ENCODE peak calls at places on chromosomes 4 and X, in six cellular contexts. Z is IMR-90, W is H9, P is H1, O is neuronal stem cell, Y is trophoblast cell. M is an unnamed sample.

GRCh38 chr4:150136036-150136435 is 57.8 kb downstream of the DCLK2 start:
- DNase-seq in O (no peak), W (no peak), Y (no peak), Z (peak; percentile 72), P (no peak), M (peak; percentile 72)

GRCh38 chr4:866068-866760 is 40.3 kb upstream of the CPLX1 start:
- DNase-seq in O (no peak), Z (no peak), P (no peak), Y (no peak), W (no peak), M (no peak)

GRCh38 chr4:30840571-30840970 is 120.4 kb downstream of the PCDH7 start:
- DNase-seq in Z (peak; percentile 59), P (no peak), Y (no peak), O (no peak), W (no peak), M (peak; percentile 50)

GRCh38 chrX:45445745-45446412 is 245.2 kb upstream of the DIPK2B start:
- DNase-seq in Z (peak; percentile 76), Y (peak; percentile 10), P (no peak), O (no peak), W (no peak), M (peak; percentile 77)

GRCh38 chr4:13907255-13907751 is 279.8 kb upstream of the BOD1L1 start:
- DNase-seq in W (no peak), P (no peak), O (no peak), Y (peak; percentile 73), Z (peak; percentile 99), M (peak; percentile 96)

GRCh38 chrX:79452879-79453278 is 85.7 kb upstream of the ITM2A start:
- DNase-seq in Y (no peak), P (no peak), W (no peak), O (no peak), Z (no peak), M (no peak)

GRCh38 chr4:150971901-150972300 is 43.2 kb downstream of the LRBA start:
- DNase-seq in P (no peak), O (no peak), W (no peak), Z (no peak), Y (no peak), M (no peak)

GRCh38 chrX:40008841-40009461 is 88.8 kb downstream of the BCOR start:
- DNase-seq in W (peak; percentile 75), O (no peak), Y (peak; percentile 60), Z (no peak), P (no peak), M (peak; percentile 64)

GRCh38 chrX:19899234-19899788 is 11.9 kb upstream of the SH3KBP1 start:
- DNase-seq in O (no peak), Y (no peak), Z (no peak), P (no peak), W (no peak), M (no peak)

GRCh38 chr4:3868146-3868840 is 102.1 kb downstream of the ADRA2C start:
- DNase-seq in Y (peak; percentile 82), P (no peak), O (peak; percentile 46), Z (peak; percentile 20), W (peak; percentile 77), M (no peak)

GRCh38 chr4:1713003-1713397 is 881 bp upstream of the SLBP start:
- DNase-seq in Y (no peak), Z (no peak), P (no peak), O (no peak), W (no peak), M (no peak)

GRCh38 chr4:40702137-40702799 is 47.5 kb upstream of the NSUN7 start:
- DNase-seq in Y (peak; percentile 56), P (no peak), O (no peak), Z (no peak), W (no peak), M (no peak)

GRCh38 chrX:38233891-38234807 is 13.5 kb upstream of the SRPX start:
- DNase-seq in O (no peak), P (no peak), Y (peak; percentile 54), W (no peak), Z (peak; percentile 73), M (peak; percentile 67)

GRCh38 chr4:7815981-7816380 is 123.7 kb downstream of the AFAP1 start:
- DNase-seq in W (no peak), Z (no peak), P (no peak), O (no peak), Y (no peak), M (no peak)

GRCh38 chr4:177632481-177632880 is 190.2 kb upstream of the AGA start:
- DNase-seq in Y (peak; percentile 81), W (no peak), Z (no peak), P (no peak), O (no peak), M (no peak)

GRCh38 chr4:137892134-137892533 is 350.0 kb downstream of the SLC7A11 start:
- DNase-seq in O (no peak), P (no peak), W (no peak), Y (peak; percentile 99), Z (peak; percentile 78), M (peak; percentile 54)

GRCh38 chr4:60129740-60130139 is 1070.4 kb upstream of the ADGRL3 start:
- DNase-seq in W (no peak), Z (no peak), O (no peak), P (no peak), Y (no peak), M (no peak)

GRCh38 chr4:88533088-88533790 is 9.7 kb upstream of the PYURF start:
- DNase-seq in Y (no peak), P (no peak), Z (peak; percentile 85), W (peak; percentile 46), O (no peak), M (peak; percentile 49)

GRCh38 chr4:93568758-93569157 is 259.8 kb upstream of the ATOH1 start:
- DNase-seq in Y (no peak), P (no peak), Z (no peak), W (no peak), O (no peak), M (no peak)

GRCh38 chr4:105909699-105910340 is 14.5 kb downstream of the NPNT start:
- DNase-seq in P (no peak), O (no peak), Z (peak; percentile 5), W (no peak), Y (peak; percentile 10), M (no peak)

GRCh38 chr4:54840992-54841768 is 183.4 kb downstream of the KIT start:
- DNase-seq in P (no peak), O (no peak), Z (peak; percentile 2), Y (no peak), W (no peak), M (peak; percentile 5)

GRCh38 chr4:98522603-98523395 is 135.6 kb downstream of the TSPAN5 start:
- DNase-seq in Z (peak; percentile 92), P (no peak), W (no peak), O (peak; percentile 42), Y (no peak), M (peak; percentile 92)

GRCh38 chr4:187586892-187587291 is 408.7 kb upstream of the ZFP42 start:
- DNase-seq in Y (no peak), P (no peak), W (no peak), Z (no peak), O (no peak), M (no peak)

GRCh38 chr4:158255727-158256324 is 45.5 kb downstream of the TMEM144 start:
- DNase-seq in Z (peak; percentile 70), W (no peak), O (peak; percentile 17), Y (peak; percentile 63), P (no peak), M (peak; percentile 65)

GRCh38 chr4:81541546-81541945 is 69.8 kb upstream of the RASGEF1B start:
- DNase-seq in P (no peak), O (no peak), Z (no peak), W (no peak), Y (no peak), M (no peak)
- H3K14ac ChIP-seq in P (no peak overlapping the region), O (no peak overlapping the region), Z (no peak overlapping the region), W (no peak overlapping the region), Y (no peak overlapping the region), M (no peak overlapping the region)

GRCh38 chr4:164188236-164188635 is 565.7 kb upstream of the SMIM31 start:
- DNase-seq in Z (no peak), P (no peak), W (peak; percentile 27), O (no peak), Y (no peak), M (no peak)
- H3K14ac ChIP-seq in Z (no peak overlapping the region), P (no peak overlapping the region), W (no peak overlapping the region), O (no peak overlapping the region), Y (no peak overlapping the region), M (no peak overlapping the region)

DNA sequence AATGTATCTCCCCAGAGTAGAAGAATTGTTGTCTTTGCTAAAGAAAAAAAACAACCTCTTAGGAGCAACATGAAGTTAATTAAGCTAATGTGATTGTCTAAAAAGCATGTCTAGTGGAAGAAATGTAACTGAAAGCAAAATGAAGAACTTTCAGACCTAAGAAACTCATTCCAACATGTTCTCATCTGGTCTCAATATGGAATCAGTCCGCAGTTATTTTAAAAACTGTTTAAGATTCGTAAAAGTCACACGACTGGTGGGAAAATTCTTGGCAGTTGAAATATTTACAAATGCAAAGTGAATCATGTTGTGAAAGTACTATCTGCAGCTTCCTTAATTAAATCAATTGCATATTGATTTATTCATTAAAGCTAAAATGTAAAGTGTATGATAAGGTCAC is 117.8 kb upstream of the DIAPH2 start:
- DNase-seq in Z (no peak), P (no peak), Y (no peak), O (no peak), W (no peak), M (no peak)
- H3K14ac ChIP-seq in Z (no peak overlapping the region), P (no peak overlapping the region), Y (no peak overlapping the region), O (no peak overlapping the region), W (no peak overlapping the region), M (no peak overlapping the region)

GRCh38 chr4:140025470-140025869 is 128.5 kb downstream of the MAML3 start:
- DNase-seq in P (no peak), Y (no peak), O (no peak), Z (no peak), W (no peak), M (no peak)

GRCh38 chr4:140020457-140021361 is 133.3 kb downstream of the MAML3 start:
- DNase-seq in Y (no peak), P (no peak), O (no peak), W (no peak), Z (peak; percentile 17), M (no peak)

GRCh38 chr4:140014284-140014683 is 139.7 kb downstream of the MAML3 start:
- DNase-seq in O (no peak), Z (peak; percentile 39), W (no peak), Y (no peak), P (no peak), M (no peak)

GRCh38 chr4:140018931-140019618 is 134.9 kb downstream of the MAML3 start:
- DNase-seq in W (no peak), P (no peak), Z (peak; percentile 24), O (no peak), Y (no peak), M (peak; percentile 42)

GRCh38 chr4:140019619-140020367 is 134.2 kb downstream of the MAML3 start:
- DNase-seq in P (no peak), O (no peak), Y (no peak), W (no peak), Z (no peak), M (no peak)
- H3K14ac ChIP-seq in P (no peak overlapping the region), O (no peak overlapping the region), Y (no peak overlapping the region), W (no peak overlapping the region), Z (no peak overlapping the region), M (no peak overlapping the region)

GRCh38 chr4:10696253-10696652 is 11.7 kb upstream of the CLNK start:
- DNase-seq in Z (no peak), Y (no peak), O (no peak), P (no peak), W (no peak), M (no peak)

GRCh38 chr4:10697071-10697470 is 12.5 kb upstream of the CLNK start:
- DNase-seq in Z (no peak), W (no peak), O (no peak), Y (no peak), P (no peak), M (no peak)

GRCh38 chr4:10691651-10692050 is 7.1 kb upstream of the CLNK start:
- DNase-seq in O (no peak), W (no peak), Y (no peak), Z (no peak), P (no peak), M (peak; percentile 7)

GRCh38 chr4:10694151-10694825 is 9.7 kb upstream of the CLNK start:
- DNase-seq in W (no peak), O (no peak), P (no peak), Y (no peak), Z (peak; percentile 28), M (peak; percentile 21)

GRCh38 chr4:10694826-10695209 is 10.2 kb upstream of the CLNK start:
- DNase-seq in Z (no peak), O (no peak), Y (no peak), W (no peak), P (no peak), M (no peak)
- H3K14ac ChIP-seq in Z (no peak overlapping the region), O (no peak overlapping the region), Y (no peak overlapping the region), W (no peak overlapping the region), P (no peak overlapping the region), M (no peak overlapping the region)